ENCODE peak calls at places on chromosomes 7 and 10, in ten cellular contexts. O is cardiac muscle cell; P is MM.1S; X is CD4-positive, alpha-beta memory T cell; M is fibroblast of lung; L is heart left ventricle; Y is ovary; G is SK-N-SH; B is psoas muscle; Z is AG04450. N is an unnamed sample. For H3K9me3, the result is how much of the 10 kb centered on the place peaks cover.

GRCh38 chr7:13279854-13280435 is 592.5 kb downstream of the ARL4A start:
- DNase-seq in O (peak), P (peak), X (peak), M (peak), L (no peak), Y (no peak), G (peak), B (no peak), Z (peak), N (no peak)

GRCh38 chr10:92923416-92923815 is 75.1 kb downstream of the EXOC6 start:
- DNase-seq in O (no peak), P (no peak), X (no peak), M (no peak), L (no peak), Y (no peak), G (no peak), B (no peak), Z (no peak), N (no peak)

GRCh38 chr7:115618676-115619075 is 411.9 kb downstream of the TFEC start:
- DNase-seq in O (no peak), P (no peak), X (no peak), M (peak), L (no peak), Y (no peak), G (no peak), B (no peak), Z (peak), N (no peak)

GRCh38 chr7:105876964-105877601 is 684 bp upstream of the ATXN7L1 start:
- DNase-seq in O (peak), P (no peak), X (no peak), M (peak), L (peak), Y (peak), G (peak), B (peak), Z (no peak), N (peak)

GRCh38 chr7:87564290-87564963 is 36.3 kb downstream of the ABCB1 start:
- DNase-seq in O (peak), P (peak), X (no peak), M (no peak), L (no peak), Y (no peak), G (peak), B (no peak), Z (no peak), N (peak)

GRCh38 chr7:132541656-132542055 is 34.6 kb downstream of the PLXNA4 start:
- DNase-seq in O (no peak), P (no peak), X (no peak), M (no peak), L (no peak), Y (no peak), G (no peak), B (no peak), Z (no peak), N (no peak)

GRCh38 chr7:18041202-18041601 is 13.6 kb upstream of the PRPS1L1 start:
- DNase-seq in O (no peak), P (no peak), X (no peak), M (peak), L (no peak), Y (no peak), G (no peak), B (no peak), Z (peak), N (no peak)

GRCh38 chr7:70678621-70679251 is 453.2 kb upstream of the GALNT17 start:
- DNase-seq in O (no peak), P (no peak), X (no peak), M (peak), L (no peak), Y (no peak), G (no peak), B (no peak), Z (no peak), N (no peak)

GRCh38 chr7:51249187-51249945 is 67.2 kb downstream of the COBL start:
- DNase-seq in O (no peak), P (no peak), X (no peak), M (no peak), L (no peak), Y (no peak), G (no peak), B (no peak), Z (no peak), N (no peak)
- H3K4me3 ChIP-seq in O (no peak), P (no peak), X (no peak), M (no peak), L (no peak), Y (no peak), G (no peak), B (no peak), Z (no peak), N (no peak)

GRCh38 chr10:23505797-23506465 is 67.1 kb downstream of the OTUD1 start:
- DNase-seq in O (no peak), P (no peak), X (no peak), M (no peak), L (no peak), Y (no peak), G (no peak), B (no peak), Z (no peak), N (no peak)
- H3K9me3 ChIP-seq in O (under half), P (under half), X (under half), M (under half), L (under half), Y (under half), G (under half), B (under half), Z (under half), N (under half)

DNA sequence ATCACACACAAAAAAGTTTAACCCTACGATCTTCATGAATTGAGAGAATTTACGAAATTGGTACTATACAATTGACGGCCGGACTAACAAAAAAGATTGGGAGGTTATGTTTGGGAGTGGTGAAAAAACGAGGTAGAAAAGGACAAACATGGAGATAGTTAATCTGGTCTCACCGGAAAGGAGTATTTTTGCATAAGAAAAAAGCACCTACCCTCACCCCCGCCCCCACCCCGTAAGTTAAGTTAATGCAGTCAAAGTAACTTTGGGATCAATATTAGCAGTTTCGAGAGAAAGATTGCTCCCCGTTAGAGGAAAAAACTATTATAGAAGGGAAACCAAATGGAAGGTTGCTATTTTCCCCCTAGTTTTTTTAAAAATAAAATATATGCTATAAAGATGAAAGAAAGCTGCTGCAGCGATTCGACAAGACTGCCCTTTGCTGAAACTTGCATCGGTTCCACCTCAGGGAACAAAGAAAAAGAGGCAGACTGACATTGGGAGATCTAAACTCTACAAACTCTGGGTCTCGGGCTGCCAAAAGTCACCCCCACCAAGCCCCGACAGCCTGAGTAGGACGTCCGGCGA is 3.5 kb downstream of the SP8 start:
- DNase-seq in O (no peak), P (no peak), X (no peak), M (no peak), L (no peak), Y (no peak), G (no peak), B (no peak), Z (no peak), N (no peak)
- H3K4me3 ChIP-seq in O (no peak), P (no peak), X (no peak), M (no peak), L (no peak), Y (no peak), G (no peak), B (no peak), Z (no peak), N (no peak)

GRCh38 chr10:133511408-133511807 is 15.8 kb upstream of the CYP2E1 start:
- DNase-seq in O (no peak), P (no peak), X (no peak), M (no peak), L (no peak), Y (no peak), G (no peak), B (no peak), Z (no peak), N (no peak)
- H3K9me3 ChIP-seq in O (under half), P (under half), X (under half), M (under half), L (under half), Y (under half), G (under half), B (under half), Z (under half), N (under half)

GRCh38 chr10:3361640-3362039 is 189.1 kb upstream of the PITRM1 start:
- DNase-seq in O (no peak), P (no peak), X (no peak), M (no peak), L (no peak), Y (no peak), G (no peak), B (no peak), Z (no peak), N (no peak)

GRCh38 chr10:3363316-3364070 is 190.9 kb upstream of the PITRM1 start:
- DNase-seq in O (no peak), P (no peak), X (no peak), M (peak), L (no peak), Y (no peak), G (no peak), B (no peak), Z (peak), N (no peak)

GRCh38 chr10:3365630-3366029 is 193.0 kb upstream of the PITRM1 start:
- DNase-seq in O (no peak), P (no peak), X (no peak), M (no peak), L (no peak), Y (no peak), G (no peak), B (no peak), Z (no peak), N (no peak)

GRCh38 chr10:3364768-3365480 is 192.3 kb upstream of the PITRM1 start:
- DNase-seq in O (no peak), P (no peak), X (no peak), M (no peak), L (no peak), Y (no peak), G (no peak), B (no peak), Z (no peak), N (no peak)

GRCh38 chr10:3362415-3362814 is 189.8 kb upstream of the PITRM1 start:
- DNase-seq in O (no peak), P (no peak), X (no peak), M (no peak), L (no peak), Y (no peak), G (no peak), B (no peak), Z (no peak), N (no peak)
- H3K4me3 ChIP-seq in O (no peak), P (no peak), X (no peak), M (no peak), L (no peak), Y (no peak), G (no peak), B (no peak), Z (no peak), N (no peak)

GRCh38 chr10:43822509-43823236 is 174.0 kb upstream of the ZNF32 start:
- DNase-seq in O (no peak), P (peak), X (no peak), M (no peak), L (no peak), Y (no peak), G (no peak), B (no peak), Z (no peak), N (no peak)
- H3K9me3 ChIP-seq in O (under half), P (under half), X (under half), M (under half), L (under half), Y (under half), G (under half), B (under half), Z (under half), N (under half)

N was measured in BE2C.